ENCODE peak calls at places on chromosomes 1 and 21, in nine cellular contexts. G is sigmoid colon, I is thyroid gland, U is transverse colon, F is ovary, W is GM12878, O is heart left ventricle, A is spleen, B is stomach. H is an unnamed sample. For H3K36me3, the result is how much of the 10 kb centered on the place peaks cover.

GRCh38 chr1:26296340-26297056 is 9.9 kb downstream of the UBXN11 start:
- DNase-seq in O (no peak), I (no peak), W (no peak), U (no peak), A (peak), G (no peak), F (no peak), B (no peak), H (no peak)

GRCh38 chr1:65554829-65555228 is 134.4 kb downstream of the LEPR start:
- DNase-seq in F (no peak), I (no peak), W (no peak), A (no peak), O (no peak), U (no peak), B (no peak), G (no peak), H (no peak)

GRCh38 chr1:63855942-63856341 is 82.1 kb downstream of the ROR1 start:
- DNase-seq in A (no peak), G (no peak), I (no peak), W (no peak), U (no peak), O (no peak), B (no peak), F (no peak), H (no peak)

GRCh38 chr1:103111926-103112325 is 3.6 kb upstream of the COL11A1 start:
- DNase-seq in W (no peak), U (no peak), G (no peak), A (no peak), B (no peak), O (no peak), I (no peak), F (no peak), H (no peak)

GRCh38 chr21:42097274-42097673 is 26.2 kb downstream of the UMODL1 start:
- DNase-seq in B (no peak), O (no peak), G (no peak), A (no peak), U (no peak), I (no peak), W (no peak), F (no peak), H (no peak)

GRCh38 chr1:116020668-116021272 is 44.5 kb downstream of the SLC22A15 start:
- DNase-seq in W (no peak), O (peak), A (no peak), B (peak), I (peak), U (peak), G (no peak), F (no peak), H (no peak)

GRCh38 chr1:212432163-212432705 is 486 bp upstream of the NENF start:
- DNase-seq in F (no peak), G (no peak), I (no peak), A (no peak), U (no peak), W (no peak), O (no peak), B (no peak), H (no peak)

GRCh38 chr1:98086796-98087195 is 166.0 kb upstream of the DPYD start:
- DNase-seq in I (no peak), F (no peak), W (no peak), B (no peak), O (no peak), U (no peak), G (no peak), A (no peak), H (no peak)

GRCh38 chr1:18673976-18674375 is 43.3 kb downstream of the PAX7 start:
- DNase-seq in A (no peak), W (no peak), O (no peak), G (no peak), I (no peak), B (no peak), U (no peak), F (no peak), H (no peak)

GRCh38 chr1:62299426-62300200 is 19.6 kb downstream of the KANK4 start:
- DNase-seq in O (peak), F (no peak), B (peak), U (peak), W (no peak), A (no peak), G (no peak), I (peak), H (peak)

GRCh38 chr1:210117198-210117597 is 115.4 kb upstream of the SERTAD4 start:
- DNase-seq in O (no peak), G (no peak), W (no peak), A (no peak), F (no peak), U (no peak), B (no peak), I (no peak), H (no peak)

GRCh38 chr1:101317590-101317989 is 80.8 kb downstream of the S1PR1 start:
- DNase-seq in A (no peak), F (no peak), G (no peak), I (no peak), B (no peak), O (no peak), W (no peak), U (no peak), H (no peak)
- TF ChIP-seq CTCF in A (no peak), F (no peak), G (no peak), I (no peak), B (no peak), O (no peak), W (peak), U (no peak), H (no peak)

GRCh38 chr1:110227774-110228173 is 17.7 kb downstream of the KCNC4 start:
- DNase-seq in U (no peak), I (no peak), A (no peak), B (no peak), G (no peak), O (no peak), W (no peak), F (no peak), H (no peak)

GRCh38 chr1:110229348-110230001 is 19.4 kb downstream of the KCNC4 start:
- DNase-seq in G (no peak), B (no peak), O (no peak), I (no peak), W (no peak), U (no peak), A (no peak), F (no peak), H (no peak)

GRCh38 chr1:110228386-110228785 is 18.3 kb downstream of the KCNC4 start:
- DNase-seq in U (no peak), I (no peak), B (no peak), G (no peak), O (no peak), W (no peak), F (no peak), A (no peak), H (no peak)

GRCh38 chr1:110228853-110229252 is 18.7 kb downstream of the KCNC4 start:
- DNase-seq in G (no peak), W (no peak), O (no peak), B (no peak), I (no peak), U (no peak), F (no peak), A (no peak), H (no peak)

GRCh38 chr1:110230381-110231199 is 20.5 kb downstream of the KCNC4 start:
- DNase-seq in W (no peak), B (no peak), A (no peak), O (no peak), G (no peak), F (no peak), U (no peak), I (no peak), H (no peak)
- TF ChIP-seq POLR2A in W (no peak), B (no peak), A (no peak), O (no peak), G (no peak), F (no peak), U (no peak), I (no peak), H (no peak)

GRCh38 chr1:46575300-46575699 is 23.9 kb upstream of the KNCN start:
- DNase-seq in W (no peak), A (no peak), U (no peak), G (no peak), I (no peak), F (no peak), O (no peak), B (no peak), H (no peak)
- H3K36me3 ChIP-seq in W (under half), A (half or more), U (under half), G (under half), I (under half), F (under half), O (under half), B (half or more), H (under half)

DNA sequence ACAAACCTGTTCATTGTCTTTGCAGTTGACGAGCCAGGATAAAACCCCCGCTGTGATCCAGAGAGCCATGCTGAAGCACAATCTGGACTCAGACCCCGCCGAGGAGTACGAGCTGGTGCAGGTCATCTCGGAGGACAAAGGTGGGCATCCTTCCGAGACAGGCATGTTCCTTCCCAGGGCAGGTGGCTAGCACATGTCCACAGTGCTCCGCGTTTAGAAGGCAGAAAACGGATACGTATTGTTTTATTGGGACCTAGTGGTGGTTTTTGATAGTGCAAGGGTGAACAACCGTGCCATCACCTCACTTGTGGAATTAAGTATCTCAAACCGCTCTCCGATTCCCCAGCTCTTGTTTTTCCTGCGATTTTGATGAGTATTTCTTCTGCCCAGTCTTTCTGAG is 115.3 kb downstream of the COLGALT2 start:
- DNase-seq in B (no peak), I (no peak), F (no peak), O (no peak), G (no peak), A (no peak), U (no peak), W (no peak), H (no peak)
- TF ChIP-seq CTCF in B (no peak), I (no peak), F (no peak), O (no peak), G (peak), A (no peak), U (no peak), W (no peak), H (no peak)

DNA sequence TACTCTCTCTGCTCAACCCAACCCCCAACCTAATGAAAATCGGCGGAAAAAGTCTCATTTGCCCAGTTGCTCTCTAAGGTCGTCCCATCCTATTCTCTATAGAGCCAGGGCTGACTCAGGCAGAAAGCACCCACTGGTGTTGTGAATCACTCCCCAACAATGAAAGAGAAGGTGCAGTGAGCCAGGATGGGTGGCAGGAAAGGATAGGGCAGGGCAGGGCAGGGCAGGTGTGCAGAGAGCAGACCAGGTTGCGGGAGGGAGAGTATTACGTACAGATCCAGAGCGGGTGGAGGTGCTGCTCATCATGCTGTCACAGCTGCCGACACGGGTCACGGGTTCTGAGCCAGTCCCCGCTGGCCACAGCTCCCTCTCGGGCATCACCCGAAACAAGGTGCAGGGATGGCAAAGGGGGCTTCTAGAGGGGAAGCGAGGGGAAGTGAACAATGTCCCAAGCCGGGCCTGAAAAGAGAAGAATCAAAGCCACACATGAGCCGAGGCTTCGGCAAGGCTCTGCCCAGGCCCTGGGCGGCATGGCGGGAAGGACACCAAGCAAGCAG is 5.3 kb downstream of the C1orf116 start:
- DNase-seq in F (no peak), I (no peak), G (no peak), O (no peak), A (no peak), W (no peak), B (peak), U (peak), H (peak)
- TF ChIP-seq POLR2A in F (no peak), I (no peak), G (no peak), O (no peak), A (no peak), W (no peak), B (no peak), U (peak), H (no peak)

DNA sequence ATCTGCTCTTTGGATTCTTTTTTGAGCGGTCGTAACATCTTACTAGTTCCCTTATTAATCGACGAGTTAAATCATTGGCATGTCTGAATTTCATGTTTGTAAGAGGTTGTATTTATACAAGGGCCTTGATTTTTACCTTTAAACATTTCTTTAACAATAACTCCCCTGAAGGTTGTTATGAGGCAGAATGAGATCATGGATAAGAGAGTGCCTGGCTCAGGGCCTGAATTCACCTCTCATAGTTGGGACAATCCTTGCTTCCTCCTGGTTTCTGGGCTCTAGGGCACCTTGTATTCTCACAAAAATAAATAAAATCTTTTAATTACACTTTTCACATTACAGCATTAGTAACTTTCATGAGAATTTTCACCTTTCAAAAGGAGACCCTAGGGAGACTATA is 55.4 kb downstream of the MDM4 start:
- DNase-seq in U (no peak), F (no peak), A (no peak), B (no peak), W (no peak), G (no peak), I (no peak), O (no peak), H (no peak)
- H3K36me3 ChIP-seq in U (under half), F (under half), A (half or more), B (under half), W (under half), G (under half), I (under half), O (under half), H (under half)

GRCh38 chr1:180956028-180956640 is 43.4 kb downstream of the KIAA1614 start:
- DNase-seq in O (no peak), G (peak), B (no peak), I (no peak), A (peak), U (no peak), W (no peak), F (no peak), H (no peak)
- TF ChIP-seq CTCF in O (no peak), G (no peak), B (no peak), I (no peak), A (no peak), U (no peak), W (no peak), F (no peak), H (no peak)

GRCh38 chr21:16241500-16241963 is 511.8 kb downstream of the USP25 start:
- DNase-seq in A (no peak), F (no peak), W (no peak), U (no peak), I (no peak), B (no peak), G (no peak), O (no peak), H (no peak)
- TF ChIP-seq POLR2A in A (no peak), F (no peak), W (no peak), U (no peak), I (no peak), B (no peak), G (no peak), O (no peak), H (no peak)

DNA sequence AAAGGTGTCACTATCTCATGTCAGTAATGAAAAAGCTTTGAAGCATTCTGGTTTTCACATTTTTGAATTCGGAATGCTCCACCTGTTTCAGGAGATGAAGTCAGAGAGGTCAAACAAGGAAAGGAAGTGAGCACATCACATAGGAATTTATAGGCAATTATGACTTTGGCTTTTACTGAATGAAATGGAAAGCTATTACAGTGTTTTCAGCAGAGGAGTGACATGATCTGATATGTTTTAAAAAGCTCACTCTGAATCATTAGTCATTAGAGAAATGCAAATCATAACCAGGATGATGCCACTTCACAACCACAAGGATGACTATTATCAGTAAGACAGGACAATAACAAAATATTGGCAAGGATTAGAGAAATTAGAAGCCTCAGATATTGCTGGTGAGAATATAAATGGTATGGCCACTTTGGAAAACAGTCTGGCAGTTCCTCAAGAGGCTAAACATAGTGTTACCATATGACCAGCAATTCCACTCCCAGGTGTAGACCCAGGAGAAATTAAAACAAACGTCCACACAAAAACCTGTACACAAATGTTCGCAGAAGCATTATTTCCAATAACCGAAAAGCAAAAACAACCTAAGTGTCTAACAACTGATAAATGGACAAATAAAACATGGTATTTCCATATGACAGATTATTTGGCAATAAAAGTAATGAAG is 7.5 kb downstream of the TAF1A start:
- DNase-seq in O (no peak), U (no peak), G (no peak), B (no peak), A (no peak), I (no peak), W (peak), F (no peak), H (no peak)
- H3K36me3 ChIP-seq in O (under half), U (under half), G (under half), B (under half), A (half or more), I (under half), W (under half), F (under half), H (under half)

GRCh38 chr1:174880171-174880570 is 119.6 kb upstream of the CACYBP start:
- DNase-seq in O (no peak), I (no peak), A (no peak), W (no peak), B (no peak), G (no peak), F (no peak), U (no peak), H (no peak)

GRCh38 chr1:174884001-174884400 is 115.7 kb upstream of the CACYBP start:
- DNase-seq in B (no peak), F (no peak), I (no peak), W (no peak), A (no peak), G (no peak), U (no peak), O (no peak), H (no peak)

GRCh38 chr1:174883361-174883760 is 116.4 kb upstream of the CACYBP start:
- DNase-seq in A (no peak), F (no peak), B (no peak), G (no peak), U (no peak), O (no peak), W (no peak), I (no peak), H (no peak)
- TF ChIP-seq CTCF in A (no peak), F (no peak), B (no peak), G (no peak), U (no peak), O (no peak), W (no peak), I (no peak), H (no peak)

H was measured in breast epithelium.